ENCODE peak calls at places on chromosomes 5 and 9, in eight cellular contexts. One of them, this sample, is unnamed.

GRCh38 chr5:64603676-64604075 is 86.6 kb upstream of the SHISAL2B start:
- DNase-seq in T-helper 2 cell treated with Interferon-gamma antibody and Interleukin-4, amounts not matched to agents 5 μg/mL and 100 μg/mL, for 36 hours: no peak
- DNase-seq in GM04504: no peak
- DNase-seq in NCI-H446 treated with DMSO at 0.1 percent for 48 hours: no peak
- DNase-seq in MCF 10A: no peak
- DNase-seq in endothelial cell: no peak
- DNase-seq in stimulated activated naive CD8-positive, alpha-beta T cell treated with anti-CD3 and anti-CD28 coated beads, Interleukin-15, Interleukin-2, amounts not matched to agents 100 U/mL and 50 U/mL, for 24 hours: no peak
- DNase-seq in stimulated activated CD8-positive, alpha-beta memory T cell treated with anti-CD3 and anti-CD28 coated beads, Interleukin-4, amount 100 ng/mL, for 24 hours: no peak
- DNase-seq in this sample: no peak

GRCh38 chr5:73370076-73370475 is 78.5 kb downstream of the FOXD1 start:
- DNase-seq in endothelial cell: no peak
- DNase-seq in stimulated activated naive CD8-positive, alpha-beta T cell treated with anti-CD3 and anti-CD28 coated beads, Interleukin-15, Interleukin-2, amounts not matched to agents 100 U/mL and 50 U/mL, for 24 hours: no peak
- DNase-seq in GM04504: no peak
- DNase-seq in MCF 10A: no peak
- DNase-seq in NCI-H446 treated with DMSO at 0.1 percent for 48 hours: no peak
- DNase-seq in T-helper 2 cell treated with Interferon-gamma antibody and Interleukin-4, amounts not matched to agents 5 μg/mL and 100 μg/mL, for 36 hours: no peak
- DNase-seq in stimulated activated CD8-positive, alpha-beta memory T cell treated with anti-CD3 and anti-CD28 coated beads, Interleukin-4, amount 100 ng/mL, for 24 hours: no peak
- DNase-seq in this sample: no peak

GRCh38 chr5:94577466-94578245 is 40.7 kb downstream of the KIAA0825 start:
- DNase-seq in NCI-H446 treated with DMSO at 0.1 percent for 48 hours: no peak
- DNase-seq in T-helper 2 cell treated with Interferon-gamma antibody and Interleukin-4, amounts not matched to agents 5 μg/mL and 100 μg/mL, for 36 hours: no peak
- DNase-seq in stimulated activated naive CD8-positive, alpha-beta T cell treated with anti-CD3 and anti-CD28 coated beads, Interleukin-15, Interleukin-2, amounts not matched to agents 100 U/mL and 50 U/mL, for 24 hours: no peak
- DNase-seq in stimulated activated CD8-positive, alpha-beta memory T cell treated with anti-CD3 and anti-CD28 coated beads, Interleukin-4, amount 100 ng/mL, for 24 hours: no peak
- DNase-seq in endothelial cell: no peak
- DNase-seq in MCF 10A: no peak
- DNase-seq in GM04504: no peak
- DNase-seq in this sample: no peak

GRCh38 chr5:68007446-68007845 is 208.1 kb upstream of the PIK3R1 start:
- DNase-seq in T-helper 2 cell treated with Interferon-gamma antibody and Interleukin-4, amounts not matched to agents 5 μg/mL and 100 μg/mL, for 36 hours: no peak
- DNase-seq in GM04504: peak
- DNase-seq in stimulated activated CD8-positive, alpha-beta memory T cell treated with anti-CD3 and anti-CD28 coated beads, Interleukin-4, amount 100 ng/mL, for 24 hours: no peak
- DNase-seq in endothelial cell: no peak
- DNase-seq in MCF 10A: peak
- DNase-seq in stimulated activated naive CD8-positive, alpha-beta T cell treated with anti-CD3 and anti-CD28 coated beads, Interleukin-15, Interleukin-2, amounts not matched to agents 100 U/mL and 50 U/mL, for 24 hours: no peak
- DNase-seq in NCI-H446 treated with DMSO at 0.1 percent for 48 hours: no peak
- DNase-seq in this sample: no peak

GRCh38 chr9:121269030-121269887 is 1.3 kb downstream of the GSN start:
- DNase-seq in stimulated activated CD8-positive, alpha-beta memory T cell treated with anti-CD3 and anti-CD28 coated beads, Interleukin-4, amount 100 ng/mL, for 24 hours: no peak
- DNase-seq in MCF 10A: no peak
- DNase-seq in endothelial cell: no peak
- DNase-seq in GM04504: no peak
- DNase-seq in NCI-H446 treated with DMSO at 0.1 percent for 48 hours: no peak
- DNase-seq in stimulated activated naive CD8-positive, alpha-beta T cell treated with anti-CD3 and anti-CD28 coated beads, Interleukin-15, Interleukin-2, amounts not matched to agents 100 U/mL and 50 U/mL, for 24 hours: no peak
- DNase-seq in T-helper 2 cell treated with Interferon-gamma antibody and Interleukin-4, amounts not matched to agents 5 μg/mL and 100 μg/mL, for 36 hours: no peak
- DNase-seq in this sample: no peak

GRCh38 chr5:127870914-127871313 is 167.7 kb downstream of the CCDC192 start:
- DNase-seq in endothelial cell: no peak
- DNase-seq in GM04504: no peak
- DNase-seq in stimulated activated CD8-positive, alpha-beta memory T cell treated with anti-CD3 and anti-CD28 coated beads, Interleukin-4, amount 100 ng/mL, for 24 hours: no peak
- DNase-seq in T-helper 2 cell treated with Interferon-gamma antibody and Interleukin-4, amounts not matched to agents 5 μg/mL and 100 μg/mL, for 36 hours: no peak
- DNase-seq in MCF 10A: peak
- DNase-seq in NCI-H446 treated with DMSO at 0.1 percent for 48 hours: no peak
- DNase-seq in stimulated activated naive CD8-positive, alpha-beta T cell treated with anti-CD3 and anti-CD28 coated beads, Interleukin-15, Interleukin-2, amounts not matched to agents 100 U/mL and 50 U/mL, for 24 hours: no peak
- DNase-seq in this sample: peak

GRCh38 chr9:136665704-136666363 is 3.1 kb downstream of the EGFL7 start:
- DNase-seq in stimulated activated CD8-positive, alpha-beta memory T cell treated with anti-CD3 and anti-CD28 coated beads, Interleukin-4, amount 100 ng/mL, for 24 hours: no peak
- DNase-seq in stimulated activated naive CD8-positive, alpha-beta T cell treated with anti-CD3 and anti-CD28 coated beads, Interleukin-15, Interleukin-2, amounts not matched to agents 100 U/mL and 50 U/mL, for 24 hours: peak
- DNase-seq in GM04504: no peak
- DNase-seq in endothelial cell: peak
- DNase-seq in MCF 10A: no peak
- DNase-seq in NCI-H446 treated with DMSO at 0.1 percent for 48 hours: no peak
- DNase-seq in T-helper 2 cell treated with Interferon-gamma antibody and Interleukin-4, amounts not matched to agents 5 μg/mL and 100 μg/mL, for 36 hours: peak
- DNase-seq in this sample: no peak

GRCh38 chr5:165209101-165209727 is 1703.8 kb downstream of the MAT2B start:
- DNase-seq in GM04504: peak
- DNase-seq in stimulated activated naive CD8-positive, alpha-beta T cell treated with anti-CD3 and anti-CD28 coated beads, Interleukin-15, Interleukin-2, amounts not matched to agents 100 U/mL and 50 U/mL, for 24 hours: no peak
- DNase-seq in NCI-H446 treated with DMSO at 0.1 percent for 48 hours: peak
- DNase-seq in endothelial cell: no peak
- DNase-seq in stimulated activated CD8-positive, alpha-beta memory T cell treated with anti-CD3 and anti-CD28 coated beads, Interleukin-4, amount 100 ng/mL, for 24 hours: no peak
- DNase-seq in T-helper 2 cell treated with Interferon-gamma antibody and Interleukin-4, amounts not matched to agents 5 μg/mL and 100 μg/mL, for 36 hours: no peak
- DNase-seq in MCF 10A: peak
- DNase-seq in this sample: peak

GRCh38 chr5:74206571-74207550 is 433.7 kb downstream of the ENC1 start:
- DNase-seq in T-helper 2 cell treated with Interferon-gamma antibody and Interleukin-4, amounts not matched to agents 5 μg/mL and 100 μg/mL, for 36 hours: no peak
- DNase-seq in MCF 10A: peak
- DNase-seq in stimulated activated naive CD8-positive, alpha-beta T cell treated with anti-CD3 and anti-CD28 coated beads, Interleukin-15, Interleukin-2, amounts not matched to agents 100 U/mL and 50 U/mL, for 24 hours: no peak
- DNase-seq in GM04504: peak
- DNase-seq in NCI-H446 treated with DMSO at 0.1 percent for 48 hours: peak
- DNase-seq in stimulated activated CD8-positive, alpha-beta memory T cell treated with anti-CD3 and anti-CD28 coated beads, Interleukin-4, amount 100 ng/mL, for 24 hours: no peak
- DNase-seq in endothelial cell: no peak
- DNase-seq in this sample: peak

This sample was measured in cerebellum.